ENCODE peak calls at places on chromosomes 16 and 17, in nine cellular contexts. I, D, V, E, C, Q, G, M and P are unnamed samples.
A peak's percentile ranks its signal among the peaks of the same experiment; 100 is the strongest.

GRCh38 chr17:34979650-34980352 is 511 bp upstream of the LIG3 start:
- DNase-seq in I (no peak), D (no peak), V (no peak), E (no peak), C (no peak), Q (peak; percentile 22), G (no peak), M (no peak), P (no peak)

GRCh38 chr17:15913826-15914225 is 31.1 kb upstream of the ADORA2B start:
- DNase-seq in I (no peak), D (no peak), V (no peak), E (no peak), C (no peak), Q (no peak), G (no peak), M (no peak), P (no peak)

GRCh38 chr16:47310792-47311211 is 150.1 kb downstream of the ITFG1 start:
- DNase-seq in I (peak; percentile 17), D (no peak), V (no peak), E (no peak), C (no peak), Q (no peak), G (no peak), M (no peak), P (no peak)

GRCh38 chr16:81826523-81826922 is 47.4 kb downstream of the PLCG2 start:
- DNase-seq in I (no peak), D (no peak), V (no peak), E (no peak), C (no peak), Q (no peak), G (no peak), M (no peak), P (no peak)

GRCh38 chr16:23182206-23182674 is 305 bp upstream of the SCNN1G start:
- DNase-seq in I (peak; percentile 23), D (no peak), V (peak; percentile 85), E (peak; percentile 65), C (peak; percentile 91), Q (peak; percentile 25), G (peak; percentile 75), M (peak; percentile 64), P (no peak)

GRCh38 chr17:73182616-73183310 is 10.1 kb upstream of the COG1 start:
- DNase-seq in I (no peak), D (no peak), V (no peak), E (no peak), C (peak; percentile 36), Q (no peak), G (no peak), M (no peak), P (no peak)

GRCh38 chr16:84502581-84502980 is 1.9 kb downstream of the MEAK7 start:
- DNase-seq in I (no peak), D (no peak), V (no peak), E (no peak), C (no peak), Q (no peak), G (peak; percentile 8), M (no peak), P (no peak)

GRCh38 chr16:56903866-56904265 is 28.1 kb upstream of the HERPUD1 start:
- DNase-seq in I (no peak), D (no peak), V (no peak), E (no peak), C (no peak), Q (no peak), G (no peak), M (no peak), P (no peak)

GRCh38 chr16:35463358-35463757 is 2003.9 kb downstream of the TP53TG3F start:
- DNase-seq in I (no peak), D (no peak), V (no peak), E (no peak), C (no peak), Q (no peak), G (no peak), M (no peak), P (no peak)

DNA sequence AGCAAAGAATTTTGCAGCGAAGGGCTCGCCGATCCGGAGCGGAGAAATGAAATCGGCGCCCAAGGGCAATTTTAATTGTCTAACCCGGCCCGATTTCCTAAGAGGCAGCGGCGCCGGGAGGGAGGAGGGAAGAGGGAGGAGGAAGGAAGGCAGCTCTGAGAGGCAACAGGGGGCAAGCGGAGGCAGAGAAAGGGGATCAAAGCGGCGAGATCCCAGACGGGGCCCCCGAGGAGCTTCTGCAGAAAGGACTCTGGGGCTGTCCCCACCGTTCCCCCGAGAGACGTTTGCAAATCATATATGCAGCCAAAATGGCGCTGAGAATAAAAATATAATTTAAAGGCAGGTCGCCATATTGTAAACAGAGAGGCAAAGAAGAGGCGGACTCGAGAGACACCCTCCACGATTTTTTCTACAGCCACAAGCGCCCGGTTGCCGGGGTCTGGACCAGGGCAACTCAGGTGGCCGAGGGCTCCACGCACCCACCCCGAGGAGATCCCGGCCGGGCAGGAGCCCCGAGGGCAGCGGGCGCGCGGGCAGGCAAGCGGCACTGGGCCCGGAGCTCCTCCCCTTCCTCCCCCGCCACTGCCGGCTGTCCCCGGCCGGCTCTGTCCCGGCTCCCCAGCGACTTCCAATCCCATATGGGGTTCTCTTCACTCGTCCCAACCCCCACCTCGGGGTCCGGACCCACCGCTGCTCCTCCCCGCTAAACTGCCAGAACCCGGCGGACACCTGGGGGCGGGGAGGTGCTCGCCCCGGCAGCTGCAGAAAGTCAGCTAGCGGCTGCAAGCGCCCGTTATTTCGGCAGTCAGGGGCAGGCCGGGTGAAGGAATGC is 1.9 kb downstream of the PHF12 start:
- DNase-seq in I (no peak), D (no peak), V (peak; percentile 64), E (peak; percentile 74), C (peak; percentile 58), Q (no peak), G (peak; percentile 71), M (peak; percentile 68), P (no peak)
- TF ChIP-seq POLR2A in I (peak; percentile 65), D (no peak), V (peak; percentile 52), E (no peak), C (peak; percentile 24), Q (no peak), G (no peak), M (no peak), P (peak; percentile 45)

GRCh38 chr17:59154335-59154720 is 658 bp downstream of the SKA2 start:
- DNase-seq in I (no peak), D (no peak), V (peak; percentile 33), E (peak; percentile 54), C (peak; percentile 40), Q (peak; percentile 39), G (peak; percentile 42), M (peak; percentile 60), P (no peak)

GRCh38 chr17:59151591-59151990 is 3.4 kb downstream of the SKA2 start:
- DNase-seq in I (no peak), D (no peak), V (no peak), E (no peak), C (no peak), Q (no peak), G (no peak), M (no peak), P (no peak)

GRCh38 chr17:59152925-59153324 is 2.1 kb downstream of the SKA2 start:
- DNase-seq in I (no peak), D (no peak), V (no peak), E (no peak), C (no peak), Q (no peak), G (no peak), M (no peak), P (no peak)

GRCh38 chr17:59154721-59155438 is at the start of gene SKA2:
- DNase-seq in I (peak; percentile 100), D (peak; percentile 99), V (peak; percentile 95), E (peak; percentile 98), C (peak; percentile 99), Q (no peak), G (peak; percentile 98), M (peak; percentile 94), P (peak; percentile 98)

DNA sequence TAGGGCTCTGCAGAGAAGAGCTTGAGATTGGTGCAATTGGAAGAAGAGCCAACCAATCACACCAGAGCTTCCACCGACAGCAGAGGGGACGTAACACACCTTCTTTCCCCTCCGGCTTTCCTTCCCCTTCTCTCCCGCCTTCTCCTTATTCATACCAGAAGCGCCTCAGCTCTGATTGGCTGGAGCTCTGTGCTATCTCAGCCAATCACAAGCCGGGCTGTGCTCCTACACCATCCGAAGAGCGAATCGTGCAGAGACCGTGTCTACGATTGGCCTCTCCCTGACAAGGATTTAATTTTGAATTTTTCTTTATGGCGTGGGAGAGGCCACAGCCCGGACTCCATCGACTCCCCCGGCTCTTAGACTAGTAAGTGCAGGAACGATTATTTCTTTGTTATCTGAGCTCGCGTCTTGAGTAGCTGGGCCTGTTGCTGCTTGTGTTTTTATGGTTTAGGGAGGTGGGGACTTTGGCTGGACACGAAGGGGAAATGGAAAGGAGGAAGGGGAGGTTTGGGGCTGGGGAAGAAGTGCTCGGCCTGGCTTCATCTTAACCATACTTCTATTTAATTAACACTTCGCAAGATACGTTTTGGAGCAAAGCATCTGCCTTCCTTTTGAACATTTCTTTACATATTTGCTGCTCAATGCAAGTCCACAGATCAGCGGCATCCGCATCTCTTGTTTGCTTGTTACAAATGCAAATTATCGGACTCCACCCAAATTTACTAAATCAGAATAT is at the start of gene PRR11:
- DNase-seq in I (no peak), D (peak; percentile 98), V (peak; percentile 99), E (peak; percentile 97), C (peak; percentile 99), Q (peak; percentile 100), G (peak; percentile 97), M (peak; percentile 89), P (peak; percentile 98)
- H3K4me1 ChIP-seq in I (peaks cover 14% of the 10 kb centered on the region), D (peaks cover 18% of the 10 kb centered on the region), V (peaks cover 25% of the 10 kb centered on the region), E (peaks cover 5% of the 10 kb centered on the region), C (peaks cover 15% of the 10 kb centered on the region), Q (peaks cover 1% of the 10 kb centered on the region), G (peaks cover 35% of the 10 kb centered on the region), M (no peaks in the 10 kb centered on the region), P (peaks cover 15% of the 10 kb centered on the region)

DNA sequence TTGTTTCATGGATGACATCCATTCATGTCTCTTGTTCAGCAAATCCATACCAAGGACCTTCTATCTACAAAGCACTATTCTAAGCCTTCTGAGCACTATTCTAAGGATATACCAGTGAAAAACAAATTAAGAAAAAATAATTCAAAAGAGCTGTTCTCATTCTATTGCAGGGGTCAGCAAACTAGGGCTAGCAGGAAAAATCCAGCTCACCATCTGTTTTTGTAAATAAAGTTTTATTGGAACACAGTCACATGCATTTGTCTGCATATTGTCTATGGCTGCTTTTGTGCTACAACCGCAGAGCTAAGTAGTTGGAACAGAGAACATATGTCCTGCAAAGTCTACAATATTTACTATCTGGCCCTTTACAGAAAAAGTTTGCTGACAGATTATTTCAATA is 222.7 kb upstream of the DYNLRB2 start:
- DNase-seq in I (no peak), D (no peak), V (no peak), E (no peak), C (no peak), Q (no peak), G (no peak), M (no peak), P (no peak)
- H3K27me3 ChIP-seq in I (no peaks in the 10 kb centered on the region), D (no peaks in the 10 kb centered on the region), V (no peaks in the 10 kb centered on the region), E (no peaks in the 10 kb centered on the region), C (no peaks in the 10 kb centered on the region), Q (no peaks in the 10 kb centered on the region), G (no peaks in the 10 kb centered on the region), M (no peaks in the 10 kb centered on the region), P (no peaks in the 10 kb centered on the region)

DNA sequence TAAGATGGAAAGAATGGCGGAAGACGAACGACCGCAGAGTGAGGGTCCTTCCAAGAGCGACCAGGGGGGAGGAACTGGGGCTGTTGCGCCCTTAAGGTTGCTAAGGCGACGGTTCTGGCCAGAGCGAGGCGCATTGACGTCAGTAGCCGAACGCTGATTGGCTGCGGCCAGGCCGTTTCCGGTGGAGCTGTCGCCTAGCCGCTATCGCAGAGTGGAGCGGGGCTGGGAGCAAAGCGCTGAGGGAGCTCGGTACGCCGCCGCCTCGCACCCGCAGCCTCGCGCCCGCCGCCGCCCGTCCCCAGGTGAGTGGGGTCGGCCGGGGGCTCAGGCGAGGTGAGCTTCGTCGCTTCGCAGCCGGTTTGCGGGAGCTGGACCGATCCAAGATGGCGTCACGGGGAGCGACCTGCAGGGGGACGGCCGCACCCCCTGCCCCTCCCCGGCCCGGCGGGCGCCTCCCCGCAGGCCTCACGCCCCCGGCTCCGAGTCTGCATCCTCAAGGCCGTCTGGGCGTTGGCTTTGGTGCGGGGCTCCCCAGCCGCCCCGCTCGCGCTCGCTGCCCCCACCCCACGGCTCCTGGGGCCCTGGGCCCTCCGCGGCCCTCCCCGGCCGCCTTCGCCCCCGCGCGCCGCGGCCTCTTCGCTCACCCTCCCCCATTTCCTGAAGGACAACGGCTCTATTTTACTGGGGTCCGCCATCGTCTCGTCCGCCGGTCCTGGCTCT is at the start of gene PRKAR1A:
- DNase-seq in I (peak; percentile 72), D (no peak), V (peak; percentile 95), E (peak; percentile 96), C (peak; percentile 95), Q (peak; percentile 95), G (peak; percentile 96), M (peak; percentile 96), P (peak; percentile 70)
- TF ChIP-seq POLR2A in I (peak; percentile 92), D (no peak), V (peak; percentile 99), E (peak; percentile 88), C (peak; percentile 77), Q (peak; percentile 94), G (peak; percentile 95), M (peak; percentile 97), P (peak; percentile 98)